ENCODE peak calls at places on chromosomes 3 and 15, in five cellular contexts. U is lower leg skin, H is cardiac muscle cell, S is HL-60, Q is psoas muscle. E is an unnamed sample.

GRCh38 chr15:49902791-49903481 is 216.1 kb downstream of the ATP8B4 start:
- DNase-seq in U (no peak), H (peak; percentile 84), S (no peak), Q (no peak), E (no peak)

GRCh38 chr3:190053919-190054672 is 66.6 kb downstream of the P3H2 start:
- DNase-seq in U (no peak), H (peak; percentile 62), S (no peak), Q (no peak), E (no peak)

GRCh38 chr15:92809880-92810361 is 90.2 kb upstream of the CHD2 start:
- DNase-seq in U (no peak), H (peak; percentile 63), S (no peak), Q (no peak), E (no peak)

GRCh38 chr15:69664572-69665326 is 212.1 kb downstream of the RPLP1 start:
- DNase-seq in U (no peak), H (no peak), S (no peak), Q (no peak), E (no peak)

GRCh38 chr3:143998266-143998665 is 26.6 kb downstream of the DIPK2A start:
- DNase-seq in U (peak; percentile 19), H (peak; percentile 75), S (peak; percentile 72), Q (no peak), E (no peak)

GRCh38 chr15:67796728-67797127 is 28.6 kb upstream of the SKOR1 start:
- DNase-seq in U (no peak), H (peak; percentile 21), S (no peak), Q (no peak), E (no peak)

GRCh38 chr3:67075295-67075694 is 77.2 kb downstream of the KBTBD8 start:
- DNase-seq in U (no peak), H (no peak), S (no peak), Q (no peak), E (no peak)

GRCh38 chr3:129560931-129561594 is 18.1 kb downstream of the H1-8 start:
- DNase-seq in U (peak; percentile 53), H (peak; percentile 93), S (no peak), Q (peak; percentile 85), E (peak; percentile 63)

GRCh38 chr15:22939652-22940061 is 40.5 kb downstream of the CYFIP1 start:
- DNase-seq in U (no peak), H (no peak), S (no peak), Q (no peak), E (no peak)

GRCh38 chr3:119319311-119319710 is 25.1 kb downstream of the ARHGAP31 start:
- DNase-seq in U (no peak), H (no peak), S (no peak), Q (no peak), E (no peak)

GRCh38 chr3:119324899-119325298 is 30.7 kb downstream of the ARHGAP31 start:
- DNase-seq in U (no peak), H (no peak), S (no peak), Q (no peak), E (no peak)

GRCh38 chr3:119323401-119324107 is 29.4 kb downstream of the ARHGAP31 start:
- DNase-seq in U (no peak), H (no peak), S (no peak), Q (no peak), E (no peak)

GRCh38 chr3:119322021-119322522 is 27.9 kb downstream of the ARHGAP31 start:
- DNase-seq in U (no peak), H (peak; percentile 25), S (no peak), Q (no peak), E (no peak)

GRCh38 chr3:119322523-119323400 is 28.6 kb downstream of the ARHGAP31 start:
- DNase-seq in U (peak; percentile 81), H (peak; percentile 85), S (peak; percentile 76), Q (peak; percentile 88), E (peak; percentile 87)
- TF ChIP-seq CTCF in U (no peak), H (peak; percentile 17), S (no peak), Q (no peak), E (no peak)

GRCh38 chr3:17833786-17834559 is 91.5 kb upstream of the TBC1D5 start:
- DNase-seq in U (no peak), H (no peak), S (no peak), Q (no peak), E (no peak)

GRCh38 chr3:17830786-17831185 is 88.4 kb upstream of the TBC1D5 start:
- DNase-seq in U (no peak), H (no peak), S (no peak), Q (no peak), E (no peak)

GRCh38 chr3:17832021-17832420 is 89.6 kb upstream of the TBC1D5 start:
- DNase-seq in U (no peak), H (peak; percentile 24), S (no peak), Q (no peak), E (no peak)

GRCh38 chr3:17828388-17828787 is 86.0 kb upstream of the TBC1D5 start:
- DNase-seq in U (no peak), H (no peak), S (no peak), Q (no peak), E (no peak)

GRCh38 chr3:17831366-17831765 is 88.9 kb upstream of the TBC1D5 start:
- DNase-seq in U (no peak), H (peak; percentile 27), S (no peak), Q (no peak), E (no peak)
- H3K4me3 ChIP-seq in U (no peak overlapping the region), H (no peak overlapping the region), S (no peak overlapping the region), Q (no peak overlapping the region), E (no peak overlapping the region)

DNA sequence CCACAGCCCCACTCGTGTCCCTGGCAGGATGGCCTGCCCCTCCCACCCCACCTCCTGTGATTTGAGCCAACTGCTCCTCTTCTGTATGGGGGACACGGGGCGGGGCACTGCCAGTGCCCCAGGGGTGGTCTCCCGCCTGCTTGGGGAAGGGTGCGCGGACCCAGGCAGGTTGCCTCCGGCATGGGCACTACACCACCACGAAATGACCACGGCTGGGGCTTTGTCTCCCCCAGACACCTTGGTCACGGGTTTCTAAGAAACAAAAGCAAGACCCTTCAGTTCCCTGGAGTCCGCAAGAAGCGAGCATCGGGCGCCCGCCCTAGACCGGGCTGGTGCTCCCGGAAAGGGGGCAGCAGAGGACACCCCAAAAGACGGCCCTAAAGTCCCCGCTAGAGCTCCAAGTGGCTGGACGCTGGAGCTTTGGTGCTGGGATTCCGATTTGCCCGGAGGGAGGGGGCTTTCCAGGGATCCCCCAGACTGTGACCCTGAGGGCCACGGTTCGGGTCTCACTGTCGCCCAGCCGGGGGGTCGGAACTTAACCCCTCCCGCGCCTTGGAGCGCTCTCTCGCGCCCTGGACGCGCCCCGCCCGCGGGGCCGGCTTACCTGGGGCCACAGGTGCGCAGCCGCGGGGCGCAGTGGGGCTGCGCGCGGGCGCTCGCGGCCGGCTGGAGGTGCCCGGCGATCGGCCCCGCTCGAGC is 219.5 kb upstream of the PRICKLE2 start:
- DNase-seq in U (no peak), H (no peak), S (no peak), Q (no peak), E (no peak)
- TF ChIP-seq CTCF in U (no peak), H (peak; percentile 16), S (no peak), Q (no peak), E (no peak)

GRCh38 chr3:156680243-156680930 is 6.0 kb downstream of the TIPARP start:
- DNase-seq in U (no peak), H (no peak), S (no peak), Q (no peak), E (no peak)
- H3K4me3 ChIP-seq in U (no peak overlapping the region), H (peak overlapping the region; percentile 99), S (no peak overlapping the region), Q (peak overlapping the region; percentile 12), E (no peak overlapping the region)

DNA sequence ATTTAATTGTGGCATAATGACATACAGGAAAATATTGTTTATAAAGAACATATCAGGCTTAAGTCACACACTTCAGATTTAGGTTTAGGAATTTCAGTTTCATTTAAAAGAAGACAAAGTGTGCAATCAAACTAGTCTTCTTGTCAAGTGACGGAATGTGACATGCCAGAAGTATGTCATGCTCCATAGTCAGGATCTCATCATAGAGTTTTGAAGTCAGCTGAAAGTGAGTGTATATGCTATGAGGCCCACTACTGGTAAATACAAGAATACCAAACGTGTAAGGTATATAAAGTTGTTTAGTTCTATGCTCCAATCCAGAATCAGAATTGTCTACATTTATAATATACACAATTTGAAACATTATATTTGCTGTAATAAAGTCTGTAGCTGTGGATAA is 988.4 kb downstream of the TBL1XR1 start:
- DNase-seq in U (no peak), H (no peak), S (no peak), Q (no peak), E (no peak)
- TF ChIP-seq CTCF in U (no peak), H (no peak), S (no peak), Q (no peak), E (no peak)

GRCh38 chr3:19147905-19148767 is at the start of gene KCNH8:
- DNase-seq in U (no peak), H (peak; percentile 12), S (no peak), Q (no peak), E (no peak)

GRCh38 chr3:19148768-19149091 is 420 bp downstream of the KCNH8 start:
- DNase-seq in U (no peak), H (no peak), S (no peak), Q (no peak), E (no peak)

GRCh38 chr3:19151171-19151570 is 2.9 kb downstream of the KCNH8 start:
- DNase-seq in U (no peak), H (no peak), S (no peak), Q (no peak), E (no peak)

GRCh38 chr3:19146685-19147650 is 1.3 kb upstream of the KCNH8 start:
- DNase-seq in U (peak; percentile 21), H (peak; percentile 67), S (peak; percentile 6), Q (peak; percentile 51), E (peak; percentile 61)

GRCh38 chr3:19149388-19149787 is 1.1 kb downstream of the KCNH8 start:
- DNase-seq in U (no peak), H (peak; percentile 57), S (no peak), Q (no peak), E (no peak)
- H3K4me3 ChIP-seq in U (no peak overlapping the region), H (no peak overlapping the region), S (no peak overlapping the region), Q (no peak overlapping the region), E (no peak overlapping the region)

GRCh38 chr3:188349963-188350332 is 196.0 kb downstream of the LPP start:
- DNase-seq in U (no peak), H (peak; percentile 16), S (no peak), Q (no peak), E (no peak)

GRCh38 chr3:188348445-188349244 is 194.7 kb downstream of the LPP start:
- DNase-seq in U (peak; percentile 58), H (peak; percentile 99), S (peak; percentile 38), Q (peak; percentile 77), E (no peak)

GRCh38 chr3:188351648-188352047 is 197.7 kb downstream of the LPP start:
- DNase-seq in U (no peak), H (no peak), S (no peak), Q (no peak), E (no peak)

GRCh38 chr3:188350956-188351355 is 197.0 kb downstream of the LPP start:
- DNase-seq in U (no peak), H (no peak), S (no peak), Q (no peak), E (no peak)

GRCh38 chr3:188349276-188349962 is 195.5 kb downstream of the LPP start:
- DNase-seq in U (no peak), H (peak; percentile 53), S (no peak), Q (no peak), E (no peak)
- TF ChIP-seq CTCF in U (no peak), H (peak; percentile 24), S (no peak), Q (no peak), E (no peak)

E was measured in lung.